ENCODE peak calls at places on chromosomes 6 and 20, in nine cellular contexts. T, L, F, E, M, N, B, V and H are unnamed samples. For H3K4me1, the result is how much of the 10 kb centered on the place peaks cover.

GRCh38 chr6:43129434-43130194 is 41.5 kb upstream of the SRF start:
- DNase-seq in T (peak), L (no peak), F (peak), E (peak), M (no peak), N (no peak), B (no peak), V (no peak), H (peak)

GRCh38 chr6:123803456-123803861 is 206 bp upstream of the NKAIN2 start:
- DNase-seq in T (no peak), L (no peak), F (no peak), E (no peak), M (no peak), N (no peak), B (no peak), V (peak), H (peak)

GRCh38 chr6:169849396-169849795 is 98.0 kb downstream of the ERMARD start:
- DNase-seq in T (no peak), L (no peak), F (no peak), E (no peak), M (no peak), N (no peak), B (no peak), V (no peak), H (no peak)

GRCh38 chr20:4006640-4007039 is 8.7 kb downstream of the RNF24 start:
- DNase-seq in T (no peak), L (peak), F (no peak), E (no peak), M (no peak), N (no peak), B (peak), V (no peak), H (peak)

GRCh38 chr6:36098920-36099647 is 31.2 kb upstream of the MAPK13 start:
- DNase-seq in T (peak), L (no peak), F (no peak), E (no peak), M (no peak), N (no peak), B (no peak), V (no peak), H (peak)

GRCh38 chr6:157459327-157459726 is 78.3 kb downstream of the ZDHHC14 start:
- DNase-seq in T (no peak), L (no peak), F (no peak), E (no peak), M (no peak), N (no peak), B (no peak), V (no peak), H (no peak)

GRCh38 chr6:108575905-108576494 is 15.3 kb downstream of the FOXO3 start:
- DNase-seq in T (no peak), L (no peak), F (no peak), E (no peak), M (no peak), N (no peak), B (no peak), V (no peak), H (no peak)

GRCh38 chr20:38113401-38114325 is 51.4 kb downstream of the TGM2 start:
- DNase-seq in T (no peak), L (no peak), F (no peak), E (peak), M (peak), N (peak), B (no peak), V (no peak), H (peak)

GRCh38 chr6:23642849-23643248 is 483.2 kb upstream of the NRSN1 start:
- DNase-seq in T (no peak), L (no peak), F (no peak), E (no peak), M (no peak), N (no peak), B (no peak), V (no peak), H (no peak)

GRCh38 chr6:15804461-15804784 is 141.6 kb upstream of the DTNBP1 start:
- DNase-seq in T (no peak), L (no peak), F (no peak), E (no peak), M (no peak), N (no peak), B (no peak), V (no peak), H (no peak)

GRCh38 chr6:139927742-139928305 is 553.4 kb upstream of the CITED2 start:
- DNase-seq in T (no peak), L (no peak), F (no peak), E (no peak), M (no peak), N (no peak), B (no peak), V (no peak), H (no peak)

GRCh38 chr20:4513720-4514119 is 208.0 kb upstream of the PRND start:
- DNase-seq in T (no peak), L (no peak), F (peak), E (no peak), M (no peak), N (no peak), B (no peak), V (no peak), H (no peak)

GRCh38 chr6:1894954-1895353 is 285.2 kb downstream of the FOXC1 start:
- DNase-seq in T (no peak), L (peak), F (no peak), E (peak), M (peak), N (no peak), B (no peak), V (no peak), H (no peak)

GRCh38 chr20:45346851-45347250 is 1.4 kb downstream of the SDC4 start:
- DNase-seq in T (no peak), L (no peak), F (no peak), E (no peak), M (no peak), N (no peak), B (no peak), V (no peak), H (no peak)

GRCh38 chr6:148771896-148772554 is 25.2 kb downstream of the UST start:
- DNase-seq in T (no peak), L (no peak), F (no peak), E (no peak), M (no peak), N (no peak), B (no peak), V (no peak), H (no peak)

GRCh38 chr20:36571564-36572504 is 1.6 kb upstream of the TGIF2 start:
- DNase-seq in T (peak), L (no peak), F (no peak), E (no peak), M (no peak), N (peak), B (no peak), V (no peak), H (peak)

DNA sequence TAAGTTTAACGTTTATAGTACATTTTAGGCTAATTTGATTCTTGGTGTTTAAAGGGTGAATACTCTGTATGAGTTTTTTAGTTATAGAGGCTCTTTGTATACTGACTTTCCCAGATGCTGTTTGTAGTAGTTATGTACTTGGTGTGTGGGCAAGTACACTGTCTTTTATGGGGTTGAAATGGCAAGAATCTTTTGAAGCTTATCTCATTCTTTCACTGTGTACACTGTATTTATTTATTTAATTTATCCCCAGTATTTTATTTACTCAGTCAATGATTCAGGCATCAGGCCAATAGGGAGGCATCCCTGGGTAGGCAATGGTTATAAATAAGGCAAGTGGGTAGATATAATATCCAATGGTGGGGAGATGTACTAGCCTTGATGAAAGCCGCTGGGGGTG is 277.0 kb upstream of the PTCHD4 start:
- DNase-seq in T (no peak), L (no peak), F (no peak), E (no peak), M (no peak), N (no peak), B (no peak), V (no peak), H (no peak)
- H3K4me1 ChIP-seq in T (under half), L (under half), F (under half), E (under half), M (under half), N (under half), B (under half), V (under half), H (under half)

GRCh38 chr6:124964084-124964763 is 2.0 kb downstream of the RNF217 start:
- DNase-seq in T (no peak), L (peak), F (no peak), E (peak), M (no peak), N (no peak), B (no peak), V (no peak), H (peak)

GRCh38 chr6:124961784-124962611 is at the start of gene RNF217:
- DNase-seq in T (peak), L (peak), F (peak), E (peak), M (peak), N (peak), B (peak), V (peak), H (peak)

GRCh38 chr6:124963416-124964083 is 1.3 kb downstream of the RNF217 start:
- DNase-seq in T (no peak), L (no peak), F (no peak), E (peak), M (no peak), N (no peak), B (no peak), V (no peak), H (no peak)

GRCh38 chr6:124961468-124961783 is 811 bp upstream of the RNF217 start:
- DNase-seq in T (no peak), L (no peak), F (no peak), E (no peak), M (no peak), N (no peak), B (no peak), V (no peak), H (no peak)

DNA sequence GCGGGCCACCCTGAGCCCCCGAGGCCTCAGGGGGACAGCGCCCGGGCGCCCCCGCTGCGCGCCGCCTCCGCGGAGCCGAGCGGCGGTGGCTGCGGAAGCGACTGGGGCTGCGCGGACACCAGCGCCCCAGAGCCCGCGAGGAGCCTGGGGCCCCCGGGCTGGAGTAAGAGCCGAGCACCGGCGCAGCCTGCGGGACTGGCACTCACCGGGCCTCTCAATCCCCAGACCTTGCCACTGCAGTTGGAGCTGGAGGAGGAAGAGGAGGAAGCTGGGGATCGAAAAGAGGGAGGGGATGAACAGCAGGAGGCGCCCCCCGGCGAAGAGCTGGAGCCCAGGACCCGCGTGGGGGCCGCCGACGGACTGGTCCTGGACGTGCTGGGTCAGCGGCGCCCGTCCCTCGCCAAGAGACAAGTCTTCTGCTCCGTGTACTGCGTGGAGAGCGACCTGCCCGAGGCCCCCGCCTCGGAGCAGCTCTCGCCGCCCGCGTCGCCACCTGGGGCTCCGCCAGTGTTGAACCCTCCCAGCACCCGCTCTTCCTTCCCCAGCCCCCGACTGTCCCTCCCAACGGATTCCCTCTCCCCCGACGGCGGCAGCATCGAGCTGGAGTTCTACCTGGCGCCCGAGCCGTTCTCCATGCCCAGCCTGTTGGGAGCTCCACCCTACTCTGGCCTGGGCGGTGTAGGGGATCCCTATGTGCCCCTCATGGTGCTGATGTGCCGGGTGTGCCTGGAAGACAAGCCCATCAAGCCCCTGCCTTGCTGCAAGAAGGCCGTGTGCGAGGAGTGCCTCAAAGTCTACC is 579 bp downstream of the RNF217 start:
- DNase-seq in T (no peak), L (peak), F (peak), E (peak), M (peak), N (peak), B (peak), V (no peak), H (peak)
- H3K4me1 ChIP-seq in T (under half), L (under half), F (under half), E (under half), M (half or more), N (under half), B (half or more), V (under half), H (under half)

GRCh38 chr20:32362924-32363364 is 4.8 kb downstream of the ASXL1 start:
- DNase-seq in T (no peak), L (no peak), F (no peak), E (no peak), M (no peak), N (no peak), B (no peak), V (no peak), H (no peak)
- H3K4me1 ChIP-seq in T (half or more), L (half or more), F (half or more), E (under half), M (under half), N (under half), B (half or more), V (under half), H (under half)

DNA sequence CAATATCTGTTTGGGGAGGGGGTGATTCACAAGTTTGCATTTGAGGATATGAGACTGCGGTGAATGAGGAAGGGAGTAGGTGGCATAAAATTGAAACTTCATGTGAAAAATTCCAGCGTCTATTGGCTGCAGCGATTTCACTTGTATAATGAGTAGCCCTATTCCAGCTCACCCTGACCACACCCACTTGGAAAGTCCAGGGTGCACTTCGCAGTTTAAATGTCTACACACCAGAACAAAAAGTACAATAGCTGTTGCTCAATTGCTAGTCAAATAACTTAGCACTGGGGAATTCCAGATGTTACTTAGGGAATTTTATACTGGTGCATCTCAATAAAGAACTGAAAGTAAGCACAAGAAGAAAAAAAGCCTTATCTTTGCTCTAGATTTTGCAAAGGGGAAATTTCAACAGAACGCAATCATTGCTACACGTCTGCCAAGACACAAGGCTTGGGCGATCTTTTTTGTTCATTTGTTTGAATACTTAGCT is 6.3 kb downstream of the TNFAIP3 start:
- DNase-seq in T (peak), L (peak), F (peak), E (peak), M (peak), N (no peak), B (peak), V (no peak), H (no peak)
- H3K4me1 ChIP-seq in T (under half), L (half or more), F (under half), E (under half), M (half or more), N (under half), B (half or more), V (under half), H (half or more)

GRCh38 chr6:32845381-32845884 is 1.6 kb upstream of the PSMB8 start:
- DNase-seq in T (peak), L (no peak), F (no peak), E (no peak), M (no peak), N (no peak), B (no peak), V (no peak), H (no peak)

GRCh38 chr6:32843321-32843978 is 397 bp downstream of the PSMB8 start:
- DNase-seq in T (no peak), L (no peak), F (no peak), E (peak), M (no peak), N (peak), B (no peak), V (no peak), H (no peak)

GRCh38 chr6:32847004-32847403 is 3.2 kb upstream of the PSMB8 start:
- DNase-seq in T (no peak), L (no peak), F (no peak), E (no peak), M (no peak), N (no peak), B (no peak), V (no peak), H (no peak)

GRCh38 chr6:32843979-32844838 is at the start of gene PSMB8:
- DNase-seq in T (peak), L (peak), F (peak), E (peak), M (peak), N (peak), B (peak), V (peak), H (peak)

GRCh38 chr6:32844839-32845372 is 1.1 kb upstream of the PSMB8 start:
- DNase-seq in T (peak), L (no peak), F (no peak), E (no peak), M (no peak), N (no peak), B (no peak), V (no peak), H (no peak)
- H3K4me1 ChIP-seq in T (half or more), L (under half), F (under half), E (under half), M (under half), N (under half), B (half or more), V (under half), H (under half)

GRCh38 chr6:122161136-122161535 is 238.3 kb upstream of the HSF2 start:
- DNase-seq in T (no peak), L (no peak), F (no peak), E (no peak), M (no peak), N (no peak), B (no peak), V (no peak), H (no peak)
- H3K4me1 ChIP-seq in T (under half), L (under half), F (under half), E (under half), M (under half), N (under half), B (under half), V (under half), H (under half)